ENCODE peak calls at places on chromosomes 16 and 17, in seven cellular contexts. K is astrocyte of the spinal cord, L is endodermal cell, D is skeletal muscle cell, F is BJ, H is Peyer's patch, G is cardiac muscle cell. S is an unnamed sample.

GRCh38 chr17:10729334-10730193 is at the start of gene TMEM220:
- DNase-seq in K (peak; percentile 81), H (peak; percentile 86), G (peak; percentile 81), F (peak; percentile 33), D (peak; percentile 24), L (peak; percentile 96), S (no peak)

GRCh38 chr16:75281826-75282225 is 30.4 kb upstream of the BCAR1 start:
- DNase-seq in G (no peak), K (no peak), H (no peak), F (no peak), L (no peak), D (no peak), S (no peak)

GRCh38 chr17:66397486-66397885 is 95.1 kb downstream of the PRKCA start:
- DNase-seq in K (no peak), G (no peak), H (no peak), F (no peak), D (peak; percentile 53), L (no peak), S (no peak)

GRCh38 chr17:31068291-31068690 is 26.5 kb upstream of the NF1 start:
- DNase-seq in F (no peak), L (peak; percentile 93), K (no peak), G (no peak), H (peak; percentile 83), D (no peak), S (no peak)

GRCh38 chr17:21397341-21398050 is 21.3 kb downstream of the KCNJ12 start:
- DNase-seq in L (no peak), G (peak; percentile 61), F (no peak), H (no peak), D (peak; percentile 58), K (peak; percentile 74), S (no peak)

GRCh38 chr17:75315541-75316243 is 26.5 kb upstream of the SLC25A19 start:
- DNase-seq in H (no peak), L (no peak), D (no peak), K (no peak), F (no peak), G (no peak), S (no peak)

GRCh38 chr17:47714773-47715396 is 18.2 kb upstream of the TBX21 start:
- DNase-seq in L (no peak), K (no peak), D (no peak), F (no peak), H (peak; percentile 84), G (no peak), S (no peak)

GRCh38 chr16:29899516-29900101 is at the start of gene SEZ6L2:
- DNase-seq in K (peak; percentile 78), H (peak; percentile 79), F (peak; percentile 59), L (peak; percentile 97), D (peak; percentile 75), G (peak; percentile 73), S (peak; percentile 47)

GRCh38 chr17:61426482-61427304 is 25.5 kb upstream of the TBX4 start:
- DNase-seq in D (no peak), L (peak; percentile 33), K (no peak), G (no peak), H (no peak), F (peak; percentile 59), S (no peak)

GRCh38 chr17:81097943-81098308 is 63.0 kb downstream of the BAIAP2 start:
- DNase-seq in L (no peak), H (peak; percentile 61), K (peak; percentile 32), F (no peak), D (no peak), G (no peak), S (no peak)

GRCh38 chr16:13176711-13177110 is 275.3 kb downstream of the SHISA9 start:
- DNase-seq in F (no peak), K (no peak), H (no peak), G (no peak), L (peak; percentile 36), D (no peak), S (no peak)

GRCh38 chr16:20944861-20945390 is 44.4 kb downstream of the LYRM1 start:
- DNase-seq in L (peak; percentile 50), D (no peak), F (no peak), K (peak; percentile 13), H (no peak), G (no peak), S (no peak)

GRCh38 chr16:81797443-81797842 is 18.4 kb downstream of the PLCG2 start:
- DNase-seq in G (no peak), D (no peak), F (no peak), L (no peak), K (no peak), H (peak; percentile 82), S (no peak)

DNA sequence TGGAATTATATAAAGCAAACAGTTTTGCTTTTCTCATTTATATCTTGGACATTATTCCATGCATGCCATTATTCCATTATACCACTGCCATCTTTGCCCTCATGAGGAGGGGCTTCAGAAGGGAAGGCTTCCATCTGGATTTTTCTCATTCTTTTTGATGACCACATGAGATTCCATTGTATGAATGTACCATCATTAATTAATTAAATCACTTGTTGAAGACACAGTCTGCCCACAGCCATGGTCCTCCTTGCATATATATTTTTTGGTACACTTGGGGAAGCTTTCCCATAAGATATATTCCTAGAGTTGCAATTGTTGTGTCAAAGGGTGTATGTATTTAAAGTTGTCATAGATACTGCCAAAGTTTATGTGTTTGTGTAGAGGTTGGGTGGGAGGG is 7.1 kb downstream of the ARL4D start:
- DNase-seq in G (no peak), K (no peak), H (no peak), L (no peak), F (no peak), D (no peak), S (no peak)
- H3K4me3 ChIP-seq in G (no peak overlapping the region), K (no peak overlapping the region), H (no peak overlapping the region), L (no peak overlapping the region), F (no peak overlapping the region), D (no peak overlapping the region), S (no peak overlapping the region)

GRCh38 chr17:82963104-82963950 is 116.1 kb upstream of the METRNL start:
- DNase-seq in D (peak; percentile 27), L (peak; percentile 92), K (peak; percentile 78), G (peak; percentile 87), F (peak; percentile 35), H (peak; percentile 84), S (peak; percentile 51)
- H3K4me3 ChIP-seq in D (peak overlapping the region; percentile 0), L (peak overlapping the region; percentile 57), K (peak overlapping the region; percentile 10), G (no peak overlapping the region), F (peak overlapping the region; percentile 10), H (no peak overlapping the region), S (no peak overlapping the region)

GRCh38 chr16:84820771-84821170 is 986 bp downstream of the CRISPLD2 start:
- DNase-seq in K (no peak), H (no peak), G (no peak), F (no peak), L (no peak), D (no peak), S (no peak)

GRCh38 chr16:84823484-84823883 is 3.7 kb downstream of the CRISPLD2 start:
- DNase-seq in L (no peak), D (no peak), K (no peak), H (no peak), F (no peak), G (no peak), S (no peak)

GRCh38 chr16:84821179-84821578 is 1.4 kb downstream of the CRISPLD2 start:
- DNase-seq in F (no peak), D (no peak), L (no peak), H (no peak), G (no peak), K (no peak), S (no peak)

GRCh38 chr16:84822990-84823389 is 3.2 kb downstream of the CRISPLD2 start:
- DNase-seq in K (no peak), G (no peak), L (no peak), H (no peak), D (no peak), F (no peak), S (no peak)

GRCh38 chr16:84821728-84822676 is 2.2 kb downstream of the CRISPLD2 start:
- DNase-seq in D (no peak), F (no peak), L (no peak), H (no peak), G (no peak), K (no peak), S (no peak)
- H3K4me3 ChIP-seq in D (peak overlapping the region; percentile 63), F (peak overlapping the region; percentile 79), L (no peak overlapping the region), H (peak overlapping the region; percentile 59), G (no peak overlapping the region), K (no peak overlapping the region), S (no peak overlapping the region)

GRCh38 chr17:79814966-79815835 is 18.3 kb upstream of the CBX8 start:
- DNase-seq in D (no peak), K (no peak), G (no peak), F (no peak), H (no peak), L (peak; percentile 81), S (no peak)
- H3K4me3 ChIP-seq in D (peak overlapping the region; percentile 3), K (no peak overlapping the region), G (no peak overlapping the region), F (no peak overlapping the region), H (peak overlapping the region; percentile 33), L (no peak overlapping the region), S (no peak overlapping the region)

DNA sequence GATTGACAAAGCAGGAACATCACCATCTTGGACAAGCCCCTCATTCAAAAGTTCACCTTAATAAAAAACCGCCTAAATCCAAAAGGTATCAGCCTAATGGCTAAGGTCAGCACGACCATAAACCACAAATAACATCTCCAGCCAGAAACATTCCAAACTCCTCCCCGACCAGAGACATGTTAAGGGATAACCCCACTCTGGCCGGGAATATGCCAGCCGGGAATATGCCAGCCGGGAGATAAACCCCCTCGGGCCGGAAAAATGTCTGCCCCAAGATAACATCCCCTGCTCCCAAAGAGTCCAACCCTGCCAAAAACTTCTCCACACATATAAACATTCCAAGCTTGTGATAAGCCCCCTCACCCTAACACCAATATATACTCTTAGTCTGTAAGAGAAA is 1.4 kb downstream of the DHX33 start:
- DNase-seq in F (no peak), K (no peak), L (no peak), G (no peak), D (no peak), H (no peak), S (no peak)
- H3K4me3 ChIP-seq in F (peak overlapping the region; percentile 93), K (peak overlapping the region; percentile 91), L (peak overlapping the region; percentile 94), G (peak overlapping the region; percentile 50), D (peak overlapping the region; percentile 87), H (peak overlapping the region; percentile 86), S (peak overlapping the region; percentile 98)

DNA sequence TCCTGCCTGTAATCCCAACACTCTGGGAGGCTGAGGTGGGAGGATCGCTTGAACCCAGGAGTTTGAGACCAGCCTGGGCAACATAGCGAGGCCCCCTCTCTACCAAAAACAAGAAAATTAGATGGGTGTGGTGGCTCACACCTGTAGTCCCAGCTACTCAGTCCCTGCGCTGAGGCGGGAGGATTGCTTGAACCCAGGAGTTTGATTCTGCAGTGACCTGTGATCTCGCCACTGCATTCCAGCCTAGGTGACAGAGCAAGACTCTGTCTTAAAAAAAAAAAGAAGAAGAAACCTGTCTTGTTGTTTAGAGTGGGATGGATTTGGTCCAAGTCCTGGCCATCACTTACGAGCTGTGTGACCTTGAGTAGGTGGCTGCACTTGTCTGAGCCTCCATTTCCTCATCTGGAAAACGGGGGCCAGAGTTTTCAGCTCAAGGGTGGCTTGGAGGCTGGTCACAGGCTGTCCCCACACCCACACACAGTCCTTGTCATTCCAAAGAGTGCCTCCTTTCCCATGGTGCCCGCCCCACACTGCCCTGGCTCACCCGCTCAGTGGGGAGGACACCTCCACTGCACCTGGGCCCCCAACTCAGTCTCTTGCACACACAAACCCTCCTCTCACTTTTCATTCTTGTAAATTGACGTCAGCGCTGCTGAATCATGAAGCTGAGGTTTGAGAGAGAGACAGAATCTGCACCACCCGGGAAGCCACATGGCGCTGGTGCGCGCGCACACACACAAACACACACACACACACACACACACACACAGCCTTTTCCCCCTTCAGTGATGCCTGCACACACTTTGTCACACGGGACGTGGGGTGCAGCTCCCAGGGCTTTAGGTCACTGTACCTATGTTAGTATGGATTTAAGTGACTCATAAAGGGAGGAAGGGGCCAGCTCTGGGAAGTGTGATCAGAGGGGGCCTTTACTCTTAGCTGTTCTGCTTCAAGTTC is 4.2 kb downstream of the SOCS1 start:
- DNase-seq in D (peak; percentile 53), F (no peak), K (peak; percentile 79), H (peak; percentile 85), G (no peak), L (no peak), S (no peak)
- H3K4me3 ChIP-seq in D (no peak overlapping the region), F (no peak overlapping the region), K (no peak overlapping the region), H (peak overlapping the region; percentile 83), G (no peak overlapping the region), L (no peak overlapping the region), S (peak overlapping the region; percentile 64)